ENCODE peak calls at places on chromosomes 13 and 19, in four cellular contexts. One of them, this sample, is unnamed.

GRCh38 chr13:68888832-68889231 is 1218.8 kb upstream of the ATXN8OS start:
- DNase-seq in colonic mucosa: no peak
- DNase-seq in breast epithelium: no peak
- DNase-seq in tibial artery: no peak
- DNase-seq in this sample: no peak

GRCh38 chr13:113176292-113176691 is 17.8 kb downstream of the PROZ start:
- DNase-seq in colonic mucosa: peak
- DNase-seq in breast epithelium: no peak
- DNase-seq in tibial artery: no peak
- DNase-seq in this sample: no peak

GRCh38 chr19:45168767-45169351 is 8.1 kb upstream of the NKPD1 start:
- DNase-seq in colonic mucosa: no peak
- DNase-seq in tibial artery: no peak
- DNase-seq in breast epithelium: no peak
- DNase-seq in this sample: no peak

GRCh38 chr19:48421548-48421947 is 24.2 kb upstream of the GRWD1 start:
- DNase-seq in colonic mucosa: no peak
- DNase-seq in tibial artery: no peak
- DNase-seq in breast epithelium: no peak
- DNase-seq in this sample: no peak

GRCh38 chr13:20349564-20350379 is 117.7 kb upstream of the GJB6 start:
- DNase-seq in colonic mucosa: no peak
- DNase-seq in breast epithelium: no peak
- DNase-seq in tibial artery: peak
- DNase-seq in this sample: no peak

GRCh38 chr19:18860725-18861124 is 29.0 kb downstream of the UPF1 start:
- DNase-seq in colonic mucosa: peak
- DNase-seq in tibial artery: no peak
- DNase-seq in breast epithelium: no peak
- DNase-seq in this sample: no peak

GRCh38 chr19:27889156-27889555 is 1323.8 kb downstream of the UQCRFS1 start:
- DNase-seq in colonic mucosa: no peak
- DNase-seq in tibial artery: no peak
- DNase-seq in breast epithelium: no peak
- DNase-seq in this sample: no peak

GRCh38 chr19:1373042-1373533 is 10.6 kb upstream of the NDUFS7 start:
- DNase-seq in colonic mucosa: no peak
- DNase-seq in breast epithelium: no peak
- DNase-seq in tibial artery: no peak
- DNase-seq in this sample: no peak

GRCh38 chr13:26896986-26897668 is 136.5 kb upstream of the GPR12 start:
- DNase-seq in colonic mucosa: no peak
- DNase-seq in tibial artery: no peak
- DNase-seq in breast epithelium: no peak
- DNase-seq in this sample: no peak

GRCh38 chr19:16886305-16886880 is 2.4 kb upstream of the F2RL3 start:
- DNase-seq in tibial artery: peak
- DNase-seq in colonic mucosa: no peak
- DNase-seq in breast epithelium: peak
- DNase-seq in this sample: no peak

GRCh38 chr13:93039131-93039530 is 187.5 kb upstream of the GPC6 start:
- DNase-seq in breast epithelium: no peak
- DNase-seq in colonic mucosa: no peak
- DNase-seq in tibial artery: no peak
- DNase-seq in this sample: no peak

GRCh38 chr13:23656637-23657036 is 86.4 kb downstream of the TNFRSF19 start:
- DNase-seq in colonic mucosa: no peak
- DNase-seq in tibial artery: no peak
- DNase-seq in breast epithelium: no peak
- DNase-seq in this sample: no peak

GRCh38 chr13:61766667-61767058 is 351.0 kb upstream of the PCDH20 start:
- DNase-seq in breast epithelium: no peak
- DNase-seq in tibial artery: no peak
- DNase-seq in colonic mucosa: no peak
- DNase-seq in this sample: no peak

GRCh38 chr13:113532156-113532806 is 41.8 kb upstream of the DCUN1D2 start:
- DNase-seq in colonic mucosa: no peak
- DNase-seq in tibial artery: no peak
- DNase-seq in breast epithelium: no peak
- DNase-seq in this sample: peak

GRCh38 chr19:42175952-42176648 is 41.4 kb downstream of the DEDD2 start:
- DNase-seq in breast epithelium: no peak
- DNase-seq in tibial artery: no peak
- DNase-seq in colonic mucosa: no peak
- DNase-seq in this sample: no peak

GRCh38 chr19:29667941-29668340 is 2.7 kb downstream of the PLEKHF1 start:
- DNase-seq in tibial artery: no peak
- DNase-seq in colonic mucosa: no peak
- DNase-seq in breast epithelium: no peak
- DNase-seq in this sample: no peak

GRCh38 chr19:1324792-1325567 is 39.3 kb downstream of the EFNA2 start:
- DNase-seq in colonic mucosa: peak
- DNase-seq in breast epithelium: peak
- DNase-seq in tibial artery: peak
- DNase-seq in this sample: no peak

GRCh38 chr19:13929340-13929739 is 8.9 kb downstream of the PODNL1 start:
- DNase-seq in tibial artery: no peak
- DNase-seq in breast epithelium: no peak
- DNase-seq in colonic mucosa: no peak
- DNase-seq in this sample: no peak

GRCh38 chr19:58439576-58440554 is at the start of gene ZNF132:
- DNase-seq in breast epithelium: peak
- DNase-seq in tibial artery: peak
- DNase-seq in colonic mucosa: peak
- DNase-seq in this sample: peak

GRCh38 chr19:5628919-5629481 is 6.1 kb downstream of the SAFB start:
- DNase-seq in breast epithelium: no peak
- DNase-seq in tibial artery: no peak
- DNase-seq in colonic mucosa: no peak
- DNase-seq in this sample: no peak

GRCh38 chr19:14556662-14557188 is 15.1 kb downstream of the NDUFB7 start:
- DNase-seq in breast epithelium: peak
- DNase-seq in tibial artery: peak
- DNase-seq in colonic mucosa: peak
- DNase-seq in this sample: no peak

GRCh38 chr13:113298001-113298945 is 1.2 kb downstream of the LAMP1 start:
- DNase-seq in colonic mucosa: no peak
- DNase-seq in breast epithelium: no peak
- DNase-seq in tibial artery: no peak
- DNase-seq in this sample: no peak

GRCh38 chr13:37929308-37929707 is 59.7 kb upstream of the TRPC4 start:
- DNase-seq in tibial artery: no peak
- DNase-seq in colonic mucosa: no peak
- DNase-seq in breast epithelium: no peak
- DNase-seq in this sample: no peak

GRCh38 chr13:20828540-20829364 is 55.0 kb upstream of the EEF1AKMT1 start:
- DNase-seq in tibial artery: no peak
- DNase-seq in breast epithelium: no peak
- DNase-seq in colonic mucosa: peak
- DNase-seq in this sample: no peak

GRCh38 chr13:32731576-32731975 is 145.3 kb downstream of the PDS5B start:
- DNase-seq in breast epithelium: no peak
- DNase-seq in tibial artery: no peak
- DNase-seq in colonic mucosa: no peak
- DNase-seq in this sample: no peak

GRCh38 chr13:30934381-30934780 is 1.9 kb downstream of the TEX26 start:
- DNase-seq in colonic mucosa: no peak
- DNase-seq in breast epithelium: no peak
- DNase-seq in tibial artery: no peak
- DNase-seq in this sample: no peak

GRCh38 chr19:50850738-50851137 is 4.0 kb upstream of the KLK3 start:
- DNase-seq in colonic mucosa: no peak
- DNase-seq in tibial artery: no peak
- DNase-seq in breast epithelium: no peak
- DNase-seq in this sample: no peak

GRCh38 chr13:109249780-109250528 is 536.4 kb downstream of the IRS2 start:
- DNase-seq in breast epithelium: no peak
- DNase-seq in tibial artery: no peak
- DNase-seq in colonic mucosa: no peak
- DNase-seq in this sample: no peak

GRCh38 chr13:44434441-44435141 is 61.0 kb downstream of the SERP2 start:
- DNase-seq in breast epithelium: no peak
- DNase-seq in colonic mucosa: no peak
- DNase-seq in tibial artery: no peak
- DNase-seq in this sample: no peak

GRCh38 chr19:17620696-17621095 is 65.2 kb downstream of the COLGALT1 start:
- DNase-seq in colonic mucosa: no peak
- DNase-seq in breast epithelium: no peak
- DNase-seq in tibial artery: no peak
- DNase-seq in this sample: no peak

GRCh38 chr19:1668339-1669123 is 16.1 kb upstream of the TCF3 start:
- DNase-seq in tibial artery: no peak
- DNase-seq in breast epithelium: no peak
- DNase-seq in colonic mucosa: no peak
- DNase-seq in this sample: no peak

GRCh38 chr19:56877069-56877715 is 36.7 kb upstream of the PEG3 start:
- DNase-seq in breast epithelium: no peak
- DNase-seq in colonic mucosa: no peak
- DNase-seq in tibial artery: no peak
- DNase-seq in this sample: no peak

DNA sequence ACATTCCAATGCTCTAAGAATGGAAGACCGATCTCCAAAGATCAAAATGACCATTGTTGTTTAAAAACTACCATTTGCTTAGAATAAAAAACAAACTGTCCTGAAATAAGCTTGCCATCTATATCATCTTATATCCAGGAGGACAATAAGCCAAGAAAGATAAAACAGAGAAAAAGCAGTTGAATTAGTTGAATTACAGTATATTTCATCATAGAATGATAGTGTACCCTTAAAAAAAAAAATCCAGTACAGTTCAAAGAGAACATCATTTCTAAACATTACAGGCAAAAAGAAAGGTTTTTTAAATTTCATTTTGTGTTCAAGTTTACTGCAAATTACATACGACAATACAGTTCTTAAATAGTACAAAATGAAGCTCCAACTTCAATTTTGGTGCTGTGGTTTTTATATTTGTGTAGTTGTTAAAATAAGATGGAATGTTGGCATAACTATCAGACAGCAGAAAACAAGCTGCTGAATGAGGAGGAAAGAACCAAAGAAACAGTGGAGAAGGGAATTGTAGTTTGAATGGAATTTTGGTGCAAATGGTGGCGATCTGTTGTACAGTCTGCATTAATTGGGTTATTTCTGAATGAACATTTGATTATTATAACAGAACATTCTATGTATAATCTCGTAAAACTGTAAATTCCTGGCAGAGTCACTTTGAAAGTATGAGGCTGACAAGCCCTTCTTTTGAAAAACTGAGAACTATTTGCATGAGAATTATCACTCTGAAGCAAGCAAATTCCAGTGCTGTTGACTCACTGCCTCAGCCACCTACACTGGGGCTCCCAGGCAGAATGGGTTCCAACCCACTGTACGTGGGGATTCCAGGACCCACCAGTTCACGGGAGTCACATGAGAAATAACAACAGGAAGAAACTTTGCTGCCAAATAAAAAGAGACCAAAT is 37.7 kb downstream of the LHFPL6 start:
- DNase-seq in breast epithelium: no peak
- DNase-seq in colonic mucosa: no peak
- DNase-seq in tibial artery: no peak
- DNase-seq in this sample: peak
- H3K27ac ChIP-seq in breast epithelium: peak
- H3K27ac ChIP-seq in colonic mucosa: no peak
- H3K27ac ChIP-seq in tibial artery: no peak
- H3K27ac ChIP-seq in this sample: peak

DNA sequence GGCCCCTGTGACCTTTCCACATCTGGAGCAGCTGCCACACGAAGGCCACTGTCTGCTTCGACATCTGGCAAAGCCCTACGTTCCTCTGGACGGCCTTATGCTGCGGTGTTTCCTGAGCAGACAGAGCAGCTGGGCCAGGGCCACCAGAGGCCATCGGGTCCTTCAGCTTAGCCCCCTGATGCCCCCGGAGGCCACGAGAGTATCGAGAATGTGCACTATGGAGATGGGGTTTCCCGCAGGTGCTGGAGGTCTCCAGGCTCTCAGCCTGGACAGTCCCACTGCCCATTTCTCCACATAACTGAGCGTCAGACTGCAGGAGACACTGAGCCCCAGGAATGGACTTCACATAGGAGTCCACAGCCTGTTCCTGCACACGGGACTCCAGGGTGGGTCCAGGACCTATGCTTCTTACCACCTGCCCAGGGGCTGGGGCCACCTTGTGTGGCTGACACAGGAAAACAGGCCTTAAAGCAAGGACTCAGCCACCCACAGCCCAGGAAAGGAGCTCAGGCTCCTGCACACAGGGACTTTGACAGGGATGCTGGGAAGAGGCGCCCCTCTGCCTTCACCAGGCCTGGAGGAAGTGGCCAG is 80.7 kb downstream of the SLC7A1 start:
- DNase-seq in colonic mucosa: no peak
- DNase-seq in breast epithelium: no peak
- DNase-seq in tibial artery: no peak
- DNase-seq in this sample: no peak
- H3K27ac ChIP-seq in colonic mucosa: no peak
- H3K27ac ChIP-seq in breast epithelium: no peak
- H3K27ac ChIP-seq in tibial artery: no peak
- H3K27ac ChIP-seq in this sample: no peak

GRCh38 chr19:7908078-7908699 is 4.5 kb downstream of the MAP2K7 start:
- DNase-seq in colonic mucosa: no peak
- DNase-seq in tibial artery: no peak
- DNase-seq in breast epithelium: no peak
- DNase-seq in this sample: no peak
- H3K27ac ChIP-seq in colonic mucosa: no peak
- H3K27ac ChIP-seq in tibial artery: no peak
- H3K27ac ChIP-seq in breast epithelium: no peak
- H3K27ac ChIP-seq in this sample: no peak

GRCh38 chr13:50122465-50122864 is 107.2 kb downstream of the KCNRG start:
- DNase-seq in tibial artery: no peak
- DNase-seq in colonic mucosa: no peak
- DNase-seq in breast epithelium: no peak
- DNase-seq in this sample: no peak
- H3K27ac ChIP-seq in tibial artery: peak
- H3K27ac ChIP-seq in colonic mucosa: peak
- H3K27ac ChIP-seq in breast epithelium: no peak
- H3K27ac ChIP-seq in this sample: no peak

DNA sequence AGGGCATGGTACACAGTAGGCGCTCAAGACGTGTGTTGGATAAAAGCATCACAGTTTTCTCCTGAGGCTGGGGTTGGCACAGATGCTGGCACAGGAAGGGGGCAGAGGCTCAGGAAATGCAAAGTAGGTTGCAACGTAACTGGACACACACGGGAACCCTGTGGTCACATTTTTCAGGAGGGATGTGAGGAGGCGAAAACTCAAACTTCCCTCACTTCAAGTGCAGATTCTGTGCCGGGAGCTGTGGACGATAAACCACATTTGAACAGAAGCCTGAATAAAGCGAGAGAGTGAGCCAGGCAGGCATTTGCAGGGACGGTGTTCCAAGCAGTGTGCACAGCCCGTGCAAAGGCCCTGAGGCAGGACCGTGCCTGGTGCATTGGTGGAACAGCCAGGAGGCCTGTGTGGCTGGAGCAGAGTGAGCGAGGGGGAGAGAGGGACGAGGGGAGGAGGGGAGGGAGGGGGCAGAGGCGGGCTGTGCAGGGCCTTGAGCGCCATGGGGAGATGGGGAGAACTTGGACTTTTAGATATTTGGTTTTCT is 40.3 kb downstream of the NFIC start:
- DNase-seq in breast epithelium: no peak
- DNase-seq in colonic mucosa: no peak
- DNase-seq in tibial artery: no peak
- DNase-seq in this sample: no peak
- H3K27ac ChIP-seq in breast epithelium: peak
- H3K27ac ChIP-seq in colonic mucosa: no peak
- H3K27ac ChIP-seq in tibial artery: peak
- H3K27ac ChIP-seq in this sample: no peak

This sample was measured in epithelial cell of prostate.